ENCODE peak calls at places on chromosomes 12 and 14, in four cellular contexts. One of them, this sample, is unnamed.

GRCh38 chr12:107131832-107132616 is 38.7 kb upstream of the CRY1 start:
- DNase-seq in brain microvascular endothelial cell: peak
- DNase-seq in heart right ventricle: no peak
- DNase-seq in lung: no peak
- DNase-seq in this sample: peak

GRCh38 chr12:67794151-67794550 is 145.6 kb downstream of the DYRK2 start:
- DNase-seq in lung: no peak
- DNase-seq in brain microvascular endothelial cell: peak
- DNase-seq in heart right ventricle: no peak
- DNase-seq in this sample: no peak

GRCh38 chr12:113239288-113239771 is 18.1 kb downstream of the TPCN1 start:
- DNase-seq in heart right ventricle: no peak
- DNase-seq in brain microvascular endothelial cell: no peak
- DNase-seq in lung: no peak
- DNase-seq in this sample: no peak

GRCh38 chr12:42477931-42478330 is 111.6 kb downstream of the PRICKLE1 start:
- DNase-seq in heart right ventricle: no peak
- DNase-seq in lung: no peak
- DNase-seq in brain microvascular endothelial cell: no peak
- DNase-seq in this sample: no peak

GRCh38 chr14:35883677-35884293 is 57.6 kb downstream of the BRMS1L start:
- DNase-seq in heart right ventricle: no peak
- DNase-seq in lung: no peak
- DNase-seq in brain microvascular endothelial cell: peak
- DNase-seq in this sample: no peak

GRCh38 chr12:49899286-49899843 is 4.3 kb downstream of the FAIM2 start:
- DNase-seq in heart right ventricle: no peak
- DNase-seq in lung: no peak
- DNase-seq in brain microvascular endothelial cell: no peak
- DNase-seq in this sample: no peak

GRCh38 chr12:117514016-117514415 is 152.6 kb upstream of the NOS1 start:
- DNase-seq in heart right ventricle: no peak
- DNase-seq in brain microvascular endothelial cell: no peak
- DNase-seq in lung: peak
- DNase-seq in this sample: no peak

GRCh38 chr12:69254046-69254445 is 14.7 kb downstream of the CPSF6 start:
- DNase-seq in heart right ventricle: no peak
- DNase-seq in lung: no peak
- DNase-seq in brain microvascular endothelial cell: no peak
- DNase-seq in this sample: no peak

GRCh38 chr12:101802486-101802885 is 28.3 kb downstream of the GNPTAB start:
- DNase-seq in heart right ventricle: no peak
- DNase-seq in brain microvascular endothelial cell: no peak
- DNase-seq in lung: no peak
- DNase-seq in this sample: no peak

GRCh38 chr12:2417761-2418160 is 365.0 kb downstream of the CACNA1C start:
- DNase-seq in lung: no peak
- DNase-seq in heart right ventricle: no peak
- DNase-seq in brain microvascular endothelial cell: no peak
- DNase-seq in this sample: no peak

GRCh38 chr14:60094306-60094897 is 2.7 kb downstream of the PCNX4 start:
- DNase-seq in brain microvascular endothelial cell: peak
- DNase-seq in lung: no peak
- DNase-seq in heart right ventricle: no peak
- DNase-seq in this sample: no peak

GRCh38 chr12:59164991-59165718 is 244.9 kb upstream of the LRIG3 start:
- DNase-seq in lung: no peak
- DNase-seq in brain microvascular endothelial cell: no peak
- DNase-seq in heart right ventricle: no peak
- DNase-seq in this sample: peak

DNA sequence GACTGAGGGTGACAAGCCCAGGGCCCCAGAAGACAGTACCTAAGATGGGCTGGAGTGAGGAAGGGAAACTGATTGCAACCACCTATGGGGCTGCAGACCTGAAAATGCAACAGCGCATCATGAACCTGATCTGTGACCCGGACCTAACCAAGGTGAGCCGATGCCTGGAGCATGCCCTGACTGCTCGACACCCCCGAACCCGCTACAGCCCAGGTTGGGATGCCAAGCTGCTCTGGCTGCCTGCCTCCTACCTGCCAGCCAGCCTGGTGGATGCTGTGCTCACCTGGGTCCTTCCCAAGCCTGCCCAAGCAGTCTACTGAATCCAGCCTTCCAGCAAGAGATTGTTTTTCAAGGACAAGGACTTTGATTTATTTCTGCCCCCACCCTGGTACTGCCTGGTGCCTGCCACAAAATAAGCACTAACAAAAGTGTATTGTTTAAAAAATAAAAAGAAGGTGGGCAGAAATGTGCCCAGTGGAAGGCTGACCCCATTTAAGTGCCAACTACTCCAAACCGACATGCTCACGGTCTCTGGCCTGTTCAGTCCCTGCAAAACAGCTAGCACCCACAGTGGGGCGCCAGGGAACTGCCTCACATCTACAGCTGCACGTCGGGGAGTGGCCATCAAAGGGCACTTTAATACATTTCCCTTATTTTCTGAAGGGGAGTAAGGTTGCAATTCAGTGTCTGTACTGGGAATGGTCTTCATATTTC is 4.2 kb downstream of the RDH5 start:
- DNase-seq in lung: peak
- DNase-seq in brain microvascular endothelial cell: peak
- DNase-seq in heart right ventricle: peak
- DNase-seq in this sample: no peak
- TF ChIP-seq CTCF in lung: peak
- TF ChIP-seq CTCF in brain microvascular endothelial cell: peak
- TF ChIP-seq CTCF in heart right ventricle: peak
- TF ChIP-seq CTCF in this sample: peak

GRCh38 chr14:69325646-69326265 is 65.8 kb downstream of the GALNT16 start:
- DNase-seq in lung: no peak
- DNase-seq in brain microvascular endothelial cell: no peak
- DNase-seq in heart right ventricle: no peak
- DNase-seq in this sample: no peak
- TF ChIP-seq CTCF in lung: no peak
- TF ChIP-seq CTCF in brain microvascular endothelial cell: peak
- TF ChIP-seq CTCF in heart right ventricle: no peak
- TF ChIP-seq CTCF in this sample: peak

GRCh38 chr14:96284430-96284829 is 28.4 kb downstream of the BDKRB1 start:
- DNase-seq in heart right ventricle: no peak
- DNase-seq in brain microvascular endothelial cell: no peak
- DNase-seq in lung: no peak
- DNase-seq in this sample: no peak

GRCh38 chr14:96284008-96284407 is 28.0 kb downstream of the BDKRB1 start:
- DNase-seq in brain microvascular endothelial cell: no peak
- DNase-seq in heart right ventricle: no peak
- DNase-seq in lung: no peak
- DNase-seq in this sample: no peak

GRCh38 chr14:96279564-96279963 is 23.6 kb downstream of the BDKRB1 start:
- DNase-seq in lung: no peak
- DNase-seq in heart right ventricle: no peak
- DNase-seq in brain microvascular endothelial cell: no peak
- DNase-seq in this sample: no peak

GRCh38 chr14:96280104-96280503 is 24.1 kb downstream of the BDKRB1 start:
- DNase-seq in lung: no peak
- DNase-seq in brain microvascular endothelial cell: no peak
- DNase-seq in heart right ventricle: no peak
- DNase-seq in this sample: no peak

GRCh38 chr14:96281486-96281885 is 25.5 kb downstream of the BDKRB1 start:
- DNase-seq in heart right ventricle: no peak
- DNase-seq in brain microvascular endothelial cell: no peak
- DNase-seq in lung: no peak
- DNase-seq in this sample: no peak
- TF ChIP-seq CTCF in heart right ventricle: no peak
- TF ChIP-seq CTCF in brain microvascular endothelial cell: no peak
- TF ChIP-seq CTCF in lung: no peak
- TF ChIP-seq CTCF in this sample: no peak

DNA sequence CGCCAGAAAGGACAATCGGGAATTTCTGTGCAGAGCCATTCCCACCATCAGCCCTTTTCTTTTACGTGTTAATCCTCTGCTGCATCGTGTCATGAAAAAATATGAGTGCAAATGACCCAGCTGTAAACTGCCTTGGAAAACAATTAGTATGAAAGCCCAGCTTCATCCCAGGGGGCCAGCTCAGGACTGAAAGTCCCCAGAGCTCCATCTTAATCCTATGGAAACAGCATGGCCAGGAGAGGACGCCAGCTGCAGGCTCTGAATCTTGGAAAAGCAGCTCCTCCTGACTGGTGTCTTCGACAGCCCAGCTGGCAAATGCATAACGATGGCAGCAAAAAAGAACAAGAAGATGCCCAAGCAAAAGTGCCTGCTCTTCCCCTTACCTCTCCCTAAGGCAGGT is 191.5 kb downstream of the NTF3 start:
- DNase-seq in heart right ventricle: no peak
- DNase-seq in brain microvascular endothelial cell: no peak
- DNase-seq in lung: no peak
- DNase-seq in this sample: no peak
- TF ChIP-seq CTCF in heart right ventricle: no peak
- TF ChIP-seq CTCF in brain microvascular endothelial cell: no peak
- TF ChIP-seq CTCF in lung: no peak
- TF ChIP-seq CTCF in this sample: no peak

This sample was measured in astrocyte of the cerebellum.